ENCODE peak calls at places on chromosomes 5 and 9, in ten cellular contexts. H, A, B, Z, L, P, M, K, N and O are unnamed samples. For H3K4me1, the result is how much of the 10 kb centered on the place peaks cover.

GRCh38 chr9:109315889-109316640 is 4.8 kb downstream of the EPB41L4B start:
- DNase-seq in H (no peak), A (peak), B (no peak), Z (peak), L (peak), P (peak), M (no peak), K (peak), N (no peak), O (peak)

GRCh38 chr9:17081814-17082213 is 53.0 kb upstream of the CNTLN start:
- DNase-seq in H (no peak), A (no peak), B (no peak), Z (no peak), L (no peak), P (peak), M (no peak), K (no peak), N (no peak), O (no peak)

GRCh38 chr5:36685631-36686147 is 79.3 kb downstream of the SLC1A3 start:
- DNase-seq in H (no peak), A (no peak), B (no peak), Z (no peak), L (no peak), P (no peak), M (no peak), K (no peak), N (no peak), O (no peak)

GRCh38 chr9:2837915-2838314 is 6.0 kb downstream of the PUM3 start:
- DNase-seq in H (no peak), A (peak), B (no peak), Z (no peak), L (no peak), P (peak), M (no peak), K (no peak), N (no peak), O (no peak)

GRCh38 chr5:76473676-76474075 is 70.6 kb downstream of the IQGAP2 start:
- DNase-seq in H (no peak), A (no peak), B (no peak), Z (no peak), L (no peak), P (no peak), M (no peak), K (no peak), N (no peak), O (no peak)

GRCh38 chr5:172791291-172791690 is 20.3 kb upstream of the DUSP1 start:
- DNase-seq in H (peak), A (no peak), B (no peak), Z (peak), L (peak), P (no peak), M (no peak), K (no peak), N (no peak), O (no peak)

GRCh38 chr9:97176206-97176605 is 131.3 kb upstream of the CCDC180 start:
- DNase-seq in H (no peak), A (no peak), B (no peak), Z (no peak), L (no peak), P (no peak), M (no peak), K (no peak), N (no peak), O (no peak)

GRCh38 chr9:136282272-136282861 is 21.5 kb downstream of the CCDC187 start:
- DNase-seq in H (no peak), A (no peak), B (no peak), Z (no peak), L (no peak), P (no peak), M (no peak), K (peak), N (no peak), O (no peak)

GRCh38 chr9:7266911-7267555 is 509.3 kb downstream of the KDM4C start:
- DNase-seq in H (no peak), A (no peak), B (no peak), Z (no peak), L (no peak), P (no peak), M (no peak), K (no peak), N (no peak), O (no peak)

GRCh38 chr5:156893517-156893916 is 43.4 kb downstream of the PPP1R2B start:
- DNase-seq in H (no peak), A (no peak), B (no peak), Z (no peak), L (no peak), P (no peak), M (no peak), K (no peak), N (peak), O (no peak)

GRCh38 chr5:53366245-53366644 is 114.2 kb upstream of the FST start:
- DNase-seq in H (no peak), A (no peak), B (no peak), Z (no peak), L (no peak), P (peak), M (no peak), K (no peak), N (no peak), O (no peak)

GRCh38 chr5:52673495-52673894 is 114.2 kb upstream of the ITGA1 start:
- DNase-seq in H (no peak), A (no peak), B (no peak), Z (no peak), L (no peak), P (no peak), M (no peak), K (no peak), N (no peak), O (no peak)

GRCh38 chr9:69317081-69317480 is 7.9 kb upstream of the ENTREP1 start:
- DNase-seq in H (no peak), A (no peak), B (no peak), Z (no peak), L (no peak), P (no peak), M (no peak), K (no peak), N (no peak), O (no peak)

GRCh38 chr5:176660530-176660859 is 13.2 kb downstream of the TSPAN17 start:
- DNase-seq in H (no peak), A (no peak), B (no peak), Z (no peak), L (no peak), P (no peak), M (no peak), K (no peak), N (no peak), O (no peak)

GRCh38 chr5:139561655-139562451 is 714 bp downstream of the UBE2D2 start:
- DNase-seq in H (peak), A (peak), B (peak), Z (peak), L (no peak), P (peak), M (no peak), K (peak), N (no peak), O (peak)

GRCh38 chr9:90915693-90916092 is 114.1 kb downstream of the SYK start:
- DNase-seq in H (no peak), A (peak), B (no peak), Z (no peak), L (no peak), P (peak), M (no peak), K (peak), N (no peak), O (peak)

GRCh38 chr5:3596261-3596825 is 711 bp downstream of the IRX1 start:
- DNase-seq in H (no peak), A (no peak), B (no peak), Z (no peak), L (no peak), P (no peak), M (no peak), K (no peak), N (no peak), O (no peak)

GRCh38 chr9:96342553-96343245 is 40.7 kb upstream of the HSD17B3 start:
- DNase-seq in H (no peak), A (no peak), B (no peak), Z (no peak), L (peak), P (no peak), M (no peak), K (no peak), N (no peak), O (no peak)

GRCh38 chr5:151911011-151911410 is 13.6 kb downstream of the GLRA1 start:
- DNase-seq in H (no peak), A (no peak), B (no peak), Z (no peak), L (no peak), P (no peak), M (no peak), K (no peak), N (no peak), O (no peak)

GRCh38 chr9:13758876-13759275 is 479.4 kb upstream of the MPDZ start:
- DNase-seq in H (peak), A (no peak), B (peak), Z (no peak), L (no peak), P (no peak), M (no peak), K (no peak), N (no peak), O (no peak)

GRCh38 chr5:117947121-117947520 is 1041.2 kb downstream of the DTWD2 start:
- DNase-seq in H (no peak), A (no peak), B (no peak), Z (no peak), L (no peak), P (no peak), M (no peak), K (no peak), N (no peak), O (no peak)

GRCh38 chr9:111036946-111037743 is 1.1 kb downstream of the LPAR1 start:
- DNase-seq in H (no peak), A (no peak), B (no peak), Z (no peak), L (no peak), P (peak), M (no peak), K (no peak), N (no peak), O (no peak)

GRCh38 chr5:76874088-76874581 is 24.3 kb downstream of the S100Z start:
- DNase-seq in H (no peak), A (no peak), B (no peak), Z (no peak), L (no peak), P (no peak), M (no peak), K (no peak), N (peak), O (no peak)

DNA sequence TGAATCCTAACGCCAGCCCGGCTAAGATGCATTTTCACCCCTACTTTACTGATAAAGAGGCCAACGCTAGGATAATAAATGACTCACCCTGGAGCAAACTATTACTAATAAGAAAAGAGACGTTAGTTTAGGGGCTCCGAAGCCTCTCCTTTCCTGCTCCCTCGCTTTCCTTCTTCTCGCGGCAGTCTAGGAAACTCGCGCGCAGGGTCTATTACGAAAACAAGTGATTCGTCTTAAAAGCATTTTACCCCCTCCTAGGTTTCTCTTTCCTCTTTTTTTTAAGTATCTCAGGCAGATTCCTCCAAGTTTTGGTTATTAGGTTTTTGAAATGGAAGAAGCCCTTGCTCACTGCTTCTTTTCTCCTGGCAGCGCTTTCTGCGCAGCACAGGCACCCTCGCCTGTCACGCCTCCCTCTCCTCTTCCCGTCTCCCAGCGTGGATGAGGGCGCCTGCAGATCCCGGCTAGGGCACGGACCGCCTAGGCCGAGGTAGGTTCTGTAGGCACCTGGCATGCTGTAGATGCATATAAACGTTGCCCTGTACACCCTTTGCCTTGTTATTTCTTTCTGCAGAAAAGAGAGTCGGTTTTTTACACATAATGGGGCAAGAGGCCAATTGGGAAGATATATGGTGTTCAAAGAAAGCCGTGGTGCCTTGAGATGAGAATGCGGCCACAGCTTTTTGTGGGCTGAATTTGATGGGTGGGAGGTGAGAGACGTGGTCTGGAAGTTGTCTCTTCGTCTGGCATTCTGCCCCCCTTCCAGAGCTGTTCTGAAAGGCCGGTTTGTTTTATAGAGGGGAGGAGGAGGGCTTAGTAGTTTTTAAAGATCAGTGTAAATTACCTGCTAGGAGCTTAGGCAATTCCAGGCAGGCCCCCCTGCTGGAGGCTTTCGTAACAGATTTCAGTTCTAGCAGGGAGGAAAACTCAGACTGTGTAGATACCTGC is 981 bp downstream of the GCNT1 start:
- DNase-seq in H (no peak), A (peak), B (no peak), Z (no peak), L (no peak), P (peak), M (peak), K (peak), N (no peak), O (peak)
- H3K4me1 ChIP-seq in H (under half), A (under half), B (under half), Z (under half), L (under half), P (under half), M (under half), K (under half), N (under half), O (under half)

DNA sequence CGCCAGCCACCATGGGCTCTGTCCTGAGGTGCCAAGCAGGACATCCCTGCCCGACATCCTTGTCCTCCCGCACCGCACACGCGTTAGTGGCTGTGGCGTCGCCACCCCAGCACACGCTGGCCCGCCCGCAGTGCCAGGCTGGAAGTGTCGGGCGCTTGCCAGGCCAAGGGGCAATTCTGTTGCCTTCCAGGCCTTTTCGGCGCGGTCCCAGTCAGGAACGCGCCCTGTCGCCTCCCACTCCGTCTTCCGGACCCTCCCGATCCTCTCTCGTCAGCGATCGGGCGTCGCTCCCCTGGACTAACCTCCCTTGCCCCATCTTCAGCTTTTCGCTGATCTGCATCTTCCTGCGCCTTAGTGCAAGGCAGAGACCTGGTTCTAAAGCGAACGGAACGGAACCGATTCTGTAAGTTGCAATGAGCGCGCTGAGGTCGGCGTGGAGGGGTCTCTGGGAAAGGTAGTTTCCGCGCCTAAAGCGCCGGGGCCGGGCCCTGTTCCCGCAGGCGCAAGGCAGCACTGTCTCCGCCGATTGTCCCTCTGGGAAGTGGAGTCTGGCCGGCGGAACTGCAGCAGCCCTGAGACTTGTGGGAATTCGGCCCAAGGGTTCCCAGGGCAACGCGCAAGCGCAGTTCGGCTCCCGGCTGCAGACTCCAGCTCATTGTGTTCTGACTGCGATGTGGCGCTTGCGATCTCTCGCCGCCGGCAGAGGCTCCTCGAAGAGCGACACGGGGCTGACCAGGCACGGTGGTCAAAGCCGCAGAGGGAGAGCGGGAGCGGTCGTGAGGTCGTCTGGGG is at the start of gene ZNF454:
- DNase-seq in H (peak), A (no peak), B (peak), Z (peak), L (peak), P (peak), M (peak), K (peak), N (no peak), O (peak)
- TF ChIP-seq POLR2A in H (no peak), A (no peak), B (peak), Z (no peak), L (no peak), P (no peak), M (peak), K (peak), N (no peak), O (no peak)

GRCh38 chr9:113526231-113526746 is 62.8 kb downstream of the RGS3 start:
- DNase-seq in H (no peak), A (no peak), B (no peak), Z (no peak), L (no peak), P (no peak), M (no peak), K (no peak), N (no peak), O (no peak)
- H3K4me1 ChIP-seq in H (half or more), A (under half), B (half or more), Z (under half), L (under half), P (under half), M (under half), K (under half), N (under half), O (under half)

GRCh38 chr5:126599499-126599898 is 1.2 kb upstream of the PHAX start:
- DNase-seq in H (no peak), A (no peak), B (no peak), Z (no peak), L (no peak), P (no peak), M (no peak), K (no peak), N (no peak), O (no peak)

GRCh38 chr5:126605525-126605924 is 4.8 kb downstream of the PHAX start:
- DNase-seq in H (no peak), A (no peak), B (no peak), Z (no peak), L (no peak), P (no peak), M (no peak), K (no peak), N (no peak), O (no peak)

GRCh38 chr5:126603402-126603991 is 2.8 kb downstream of the PHAX start:
- DNase-seq in H (no peak), A (no peak), B (no peak), Z (no peak), L (no peak), P (no peak), M (no peak), K (no peak), N (no peak), O (peak)

GRCh38 chr5:126597156-126597555 is 2.1 kb upstream of the ALDH7A1 start:
- DNase-seq in H (no peak), A (peak), B (no peak), Z (no peak), L (no peak), P (peak), M (no peak), K (no peak), N (no peak), O (no peak)

GRCh38 chr5:126600631-126601511 is at the start of gene PHAX:
- DNase-seq in H (peak), A (peak), B (peak), Z (peak), L (peak), P (peak), M (peak), K (peak), N (peak), O (peak)
- TF ChIP-seq POLR2A in H (no peak), A (peak), B (no peak), Z (no peak), L (peak), P (peak), M (peak), K (no peak), N (peak), O (peak)